ENCODE peak calls at places on chromosomes 7 and 10, in six cellular contexts. One of them, this sample, is unnamed.

GRCh38 chr7:24024689-24025088 is 259.3 kb upstream of the NPY start:
- DNase-seq in HEK293T: no peak
- DNase-seq in psoas muscle: no peak
- DNase-seq in NCI-H345: no peak
- DNase-seq in GM23248: no peak
- DNase-seq in astrocyte of the spinal cord: no peak
- DNase-seq in this sample: no peak

GRCh38 chr7:107948645-107949442 is 54.1 kb downstream of the LAMB1 start:
- DNase-seq in HEK293T: no peak
- DNase-seq in psoas muscle: no peak
- DNase-seq in NCI-H345: no peak
- DNase-seq in GM23248: peak
- DNase-seq in astrocyte of the spinal cord: peak
- DNase-seq in this sample: no peak

GRCh38 chr7:45920543-45921380 is at the start of gene IGFBP3:
- DNase-seq in HEK293T: peak
- DNase-seq in psoas muscle: peak
- DNase-seq in NCI-H345: peak
- DNase-seq in GM23248: peak
- DNase-seq in astrocyte of the spinal cord: peak
- DNase-seq in this sample: peak

GRCh38 chr10:132975976-132976682 is 33.8 kb upstream of the CFAP46 start:
- DNase-seq in HEK293T: no peak
- DNase-seq in psoas muscle: no peak
- DNase-seq in NCI-H345: no peak
- DNase-seq in GM23248: no peak
- DNase-seq in astrocyte of the spinal cord: no peak
- DNase-seq in this sample: no peak

GRCh38 chr10:62972103-62972502 is 155.9 kb upstream of the EGR2 start:
- DNase-seq in HEK293T: no peak
- DNase-seq in psoas muscle: no peak
- DNase-seq in NCI-H345: no peak
- DNase-seq in GM23248: peak
- DNase-seq in astrocyte of the spinal cord: no peak
- DNase-seq in this sample: no peak

GRCh38 chr7:30896041-30896440 is 15.6 kb upstream of the AQP1 start:
- DNase-seq in HEK293T: no peak
- DNase-seq in psoas muscle: no peak
- DNase-seq in NCI-H345: no peak
- DNase-seq in GM23248: no peak
- DNase-seq in astrocyte of the spinal cord: no peak
- DNase-seq in this sample: no peak

GRCh38 chr7:142866361-142867096 is 11.7 kb downstream of the EPHB6 start:
- DNase-seq in HEK293T: peak
- DNase-seq in psoas muscle: no peak
- DNase-seq in NCI-H345: peak
- DNase-seq in GM23248: peak
- DNase-seq in astrocyte of the spinal cord: no peak
- DNase-seq in this sample: peak

GRCh38 chr7:54538122-54538521 is 4.1 kb upstream of the VSTM2A start:
- DNase-seq in HEK293T: no peak
- DNase-seq in psoas muscle: no peak
- DNase-seq in NCI-H345: no peak
- DNase-seq in GM23248: no peak
- DNase-seq in astrocyte of the spinal cord: no peak
- DNase-seq in this sample: no peak

GRCh38 chr10:43225787-43226153 is 41.1 kb downstream of the RASGEF1A start:
- DNase-seq in HEK293T: no peak
- DNase-seq in psoas muscle: peak
- DNase-seq in NCI-H345: no peak
- DNase-seq in GM23248: no peak
- DNase-seq in astrocyte of the spinal cord: no peak
- DNase-seq in this sample: no peak

GRCh38 chr10:112535432-112536038 is 88.5 kb downstream of the VTI1A start:
- DNase-seq in HEK293T: no peak
- DNase-seq in psoas muscle: no peak
- DNase-seq in NCI-H345: peak
- DNase-seq in GM23248: no peak
- DNase-seq in astrocyte of the spinal cord: no peak
- DNase-seq in this sample: peak

GRCh38 chr10:132674311-132674710 is 111.6 kb downstream of the NKX6-2 start:
- DNase-seq in HEK293T: no peak
- DNase-seq in psoas muscle: peak
- DNase-seq in NCI-H345: no peak
- DNase-seq in GM23248: no peak
- DNase-seq in astrocyte of the spinal cord: no peak
- DNase-seq in this sample: no peak

GRCh38 chr10:63699785-63700184 is 178.6 kb downstream of the REEP3 start:
- DNase-seq in HEK293T: no peak
- DNase-seq in psoas muscle: no peak
- DNase-seq in NCI-H345: no peak
- DNase-seq in GM23248: peak
- DNase-seq in astrocyte of the spinal cord: no peak
- DNase-seq in this sample: no peak

This sample was measured in MM.1S.